ENCODE peak calls at places on chromosomes 4 and X, in seven cellular contexts. Z, D, N, J, T, R and H are unnamed samples.

GRCh38 chr4:125392683-125393082 is 77.9 kb downstream of the FAT4 start:
- DNase-seq in D (no peak), T (no peak), N (no peak), R (no peak), Z (no peak), J (no peak), H (no peak)

GRCh38 chr4:4182835-4183568 is 43.7 kb downstream of the OTOP1 start:
- DNase-seq in R (peak), Z (peak), N (peak), D (peak), J (no peak), T (peak), H (peak)

GRCh38 chr4:81844717-81845116 is 373.0 kb upstream of the RASGEF1B start:
- DNase-seq in T (peak), J (peak), N (peak), D (peak), Z (peak), R (peak), H (peak)

GRCh38 chr4:147723316-147723715 is 8.6 kb upstream of the ARHGAP10 start:
- DNase-seq in D (no peak), Z (no peak), N (no peak), R (peak), J (no peak), T (peak), H (no peak)

GRCh38 chrX:124256981-124257380 is 75.5 kb upstream of the TEX13D start:
- DNase-seq in N (no peak), J (no peak), Z (no peak), T (no peak), D (no peak), R (no peak), H (no peak)

GRCh38 chr4:141871086-141871485 is 234.7 kb downstream of the IL15 start:
- DNase-seq in T (no peak), R (no peak), Z (no peak), N (no peak), J (no peak), D (no peak), H (no peak)

GRCh38 chr4:15651682-15652081 is 3.5 kb downstream of the FBXL5 start:
- DNase-seq in Z (no peak), N (no peak), T (no peak), D (no peak), R (no peak), J (no peak), H (no peak)

GRCh38 chr4:92305148-92305877 is 1.5 kb downstream of the GRID2 start:
- DNase-seq in R (peak), J (no peak), D (peak), T (no peak), Z (no peak), N (peak), H (peak)

GRCh38 chr4:40804598-40804997 is 54.8 kb downstream of the NSUN7 start:
- DNase-seq in R (no peak), D (no peak), N (no peak), Z (no peak), J (no peak), T (no peak), H (no peak)

GRCh38 chr4:10164877-10165283 is 48.3 kb upstream of the WDR1 start:
- DNase-seq in D (peak), R (peak), J (no peak), Z (peak), T (peak), N (peak), H (peak)

GRCh38 chrX:53445977-53446376 is 11.8 kb upstream of the HSD17B10 start:
- DNase-seq in J (no peak), N (no peak), R (peak), Z (peak), T (peak), D (peak), H (peak)

GRCh38 chr4:128163177-128164117 is 102.3 kb downstream of the LARP1B start:
- DNase-seq in R (no peak), T (peak), J (no peak), D (no peak), N (peak), Z (no peak), H (peak)

GRCh38 chr4:157888281-157888680 is 284.5 kb downstream of the GASK1B start:
- DNase-seq in D (no peak), T (no peak), Z (no peak), N (no peak), R (no peak), J (no peak), H (no peak)

GRCh38 chrX:115491766-115492165 is 69.2 kb upstream of the PLS3 start:
- DNase-seq in J (no peak), T (no peak), D (no peak), R (no peak), N (no peak), Z (no peak), H (peak)

GRCh38 chrX:132217203-132218073 is 1.8 kb downstream of the RAP2C start:
- DNase-seq in J (peak), N (peak), Z (peak), T (peak), R (peak), D (peak), H (peak)

GRCh38 chrX:19303216-19303880 is 40.4 kb upstream of the PDHA1 start:
- DNase-seq in D (no peak), T (no peak), R (no peak), Z (no peak), N (no peak), J (no peak), H (no peak)

GRCh38 chr4:52982246-52982950 is 120.3 kb downstream of the RASL11B start:
- DNase-seq in R (no peak), D (peak), T (peak), Z (peak), J (no peak), N (peak), H (peak)

GRCh38 chr4:25928320-25928955 is 14.4 kb downstream of the SMIM20 start:
- DNase-seq in Z (no peak), T (no peak), D (no peak), N (no peak), R (no peak), J (no peak), H (no peak)

GRCh38 chrX:34300871-34301270 is 168.8 kb upstream of the FAM47A start:
- DNase-seq in T (peak), R (no peak), D (peak), N (peak), Z (peak), J (no peak), H (peak)

GRCh38 chr4:103197765-103198110 is 405 bp downstream of the CENPE start:
- DNase-seq in J (no peak), D (no peak), Z (no peak), T (peak), R (no peak), N (peak), H (no peak)

GRCh38 chrX:72247206-72247944 is 8.5 kb upstream of the ERCC6L start:
- DNase-seq in T (peak), N (no peak), J (no peak), Z (no peak), R (no peak), D (no peak), H (peak)

GRCh38 chrX:47864785-47865184 is 28.1 kb downstream of the ZNF81 start:
- DNase-seq in R (no peak), N (no peak), J (no peak), D (no peak), T (no peak), Z (no peak), H (no peak)

GRCh38 chrX:12138366-12139313 is at the start of gene FRMPD4:
- DNase-seq in N (no peak), Z (no peak), R (peak), D (peak), J (no peak), T (no peak), H (no peak)

GRCh38 chrX:139559383-139560042 is 29.0 kb downstream of the F9 start:
- DNase-seq in T (peak), Z (peak), D (peak), J (peak), R (no peak), N (peak), H (peak)

GRCh38 chr4:66298596-66298995 is 628.3 kb upstream of the EPHA5 start:
- DNase-seq in N (no peak), R (no peak), Z (no peak), D (no peak), T (no peak), J (no peak), H (no peak)

GRCh38 chrX:129599499-129599898 is 55.3 kb downstream of the APLN start:
- DNase-seq in Z (no peak), T (no peak), R (no peak), J (no peak), N (no peak), D (no peak), H (no peak)

GRCh38 chr4:66577922-66578321 is 907.6 kb upstream of the EPHA5 start:
- DNase-seq in Z (no peak), T (no peak), N (no peak), R (no peak), J (no peak), D (no peak), H (no peak)

GRCh38 chrX:41684940-41685339 is 3.8 kb upstream of the GPR34 start:
- DNase-seq in N (no peak), D (no peak), Z (no peak), T (no peak), R (no peak), J (no peak), H (no peak)

GRCh38 chr4:114361249-114361648 is 237.4 kb upstream of the UGT8 start:
- DNase-seq in T (no peak), R (no peak), Z (no peak), D (no peak), N (no peak), J (no peak), H (no peak)

GRCh38 chr4:157763490-157763889 is 409.3 kb downstream of the GASK1B start:
- DNase-seq in N (no peak), T (no peak), Z (no peak), J (no peak), D (no peak), R (no peak), H (no peak)

DNA sequence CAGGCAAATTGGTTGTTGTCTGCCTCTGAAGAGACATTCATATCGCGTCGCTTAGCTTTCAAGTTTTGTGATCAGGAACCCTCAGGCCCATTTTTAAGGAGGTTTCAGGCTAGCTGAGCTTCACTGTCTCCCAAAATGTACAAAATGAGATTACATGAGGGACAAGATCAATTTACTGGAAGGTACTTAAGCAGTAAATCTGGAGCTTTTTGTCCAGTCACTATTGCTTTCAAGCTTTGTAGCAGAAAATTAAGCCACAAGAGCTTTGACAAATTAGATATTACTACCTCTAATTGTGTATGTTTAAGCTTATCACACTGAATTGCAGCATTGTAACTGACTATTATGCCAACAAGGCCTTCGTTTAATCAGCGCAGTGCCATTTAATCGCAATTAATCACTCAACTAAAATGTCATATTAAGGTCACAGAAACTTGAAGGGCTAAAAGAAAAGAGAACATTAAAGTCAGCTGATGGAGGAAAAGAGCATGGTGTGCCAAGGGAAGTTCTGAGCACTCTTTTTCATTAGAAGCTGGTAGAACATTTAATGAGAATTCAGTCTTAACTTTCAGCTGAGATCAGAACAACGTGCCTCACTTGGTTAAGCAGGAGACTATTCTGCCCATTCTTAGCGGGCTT is 353.0 kb downstream of the FBXO8 start:
- DNase-seq in Z (no peak), N (no peak), R (no peak), T (no peak), D (peak), J (no peak), H (no peak)
- TF ChIP-seq MAX in Z (no peak), N (no peak), R (no peak), T (no peak), D (no peak), J (no peak), H (no peak)

GRCh38 chr4:72954811-72955210 is 114.7 kb downstream of the COX18 start:
- DNase-seq in Z (no peak), N (no peak), T (no peak), J (no peak), R (no peak), D (no peak), H (no peak)

GRCh38 chr4:72959411-72959810 is 110.1 kb downstream of the COX18 start:
- DNase-seq in J (no peak), R (no peak), N (no peak), Z (no peak), T (no peak), D (no peak), H (no peak)
- H3K9ac ChIP-seq in J (no peak), R (no peak), N (no peak), Z (no peak), T (no peak), D (no peak), H (no peak)

GRCh38 chrX:33132569-33132968 is 78.8 kb downstream of the DMD start:
- DNase-seq in J (no peak), R (no peak), N (no peak), T (no peak), Z (no peak), D (no peak), H (no peak)

GRCh38 chrX:33126469-33126868 is 84.9 kb downstream of the DMD start:
- DNase-seq in Z (no peak), N (no peak), R (no peak), T (no peak), J (no peak), D (no peak), H (no peak)

GRCh38 chrX:33134164-33134563 is 77.2 kb downstream of the DMD start:
- DNase-seq in D (no peak), N (no peak), Z (no peak), T (no peak), J (no peak), R (no peak), H (no peak)

GRCh38 chrX:33133320-33133719 is 78.0 kb downstream of the DMD start:
- DNase-seq in N (no peak), J (no peak), T (no peak), D (no peak), Z (no peak), R (no peak), H (no peak)

DNA sequence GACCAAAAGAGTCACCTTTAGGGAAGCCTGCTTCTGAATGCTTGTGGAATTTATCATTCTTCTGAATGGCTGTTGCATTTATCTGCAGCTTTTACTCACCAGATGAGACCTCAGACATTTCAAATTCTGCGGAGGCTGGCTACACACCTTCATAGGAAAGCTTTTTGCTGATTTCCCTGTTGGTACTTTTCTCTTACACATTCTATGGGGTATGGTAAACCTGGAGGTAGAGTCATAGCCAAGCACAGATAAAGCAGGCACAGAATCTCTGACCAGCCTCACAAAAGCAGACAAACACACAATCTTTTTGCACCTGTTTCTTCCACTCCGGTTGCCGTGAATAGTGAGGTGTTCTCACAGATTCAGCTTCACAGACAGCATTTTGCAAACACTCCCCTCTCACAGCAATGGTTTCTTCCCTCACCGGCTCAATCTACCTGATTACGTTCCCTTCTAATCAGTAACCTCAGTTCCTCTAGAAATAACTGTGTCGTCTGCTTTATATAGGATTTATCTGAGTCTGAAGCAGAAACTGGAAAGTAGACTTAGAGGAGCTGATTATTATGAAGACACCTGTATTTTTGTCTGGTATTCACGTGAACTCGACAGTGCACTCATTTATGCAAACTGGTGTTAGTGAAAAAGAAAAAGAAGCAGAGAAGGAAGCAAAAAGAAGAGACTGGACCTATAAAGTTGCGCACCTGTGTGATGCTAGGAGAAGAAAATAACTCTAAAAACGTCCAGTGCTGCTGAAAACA is 83.1 kb downstream of the DMD start:
- DNase-seq in Z (no peak), N (no peak), R (no peak), J (no peak), T (no peak), D (no peak), H (no peak)
- TF ChIP-seq MAX in Z (no peak), N (no peak), R (no peak), J (no peak), T (no peak), D (no peak), H (no peak)

GRCh38 chr4:2264481-2265041 is 2.7 kb upstream of the MXD4 start:
- DNase-seq in J (no peak), T (no peak), Z (no peak), N (no peak), D (no peak), R (no peak), H (no peak)
- H3K9ac ChIP-seq in J (no peak), T (no peak), Z (no peak), N (no peak), D (no peak), R (no peak), H (no peak)

GRCh38 chr4:140637836-140638235 is 69.1 kb upstream of the UCP1 start:
- DNase-seq in N (peak), D (peak), R (no peak), J (no peak), T (peak), Z (peak), H (peak)
- TF ChIP-seq MAX in N (no peak), D (no peak), R (no peak), J (no peak), T (no peak), Z (no peak), H (no peak)

GRCh38 chr4:24102621-24103020 is 212.8 kb upstream of the PPARGC1A start:
- DNase-seq in R (no peak), Z (no peak), T (no peak), N (no peak), D (no peak), J (no peak), H (no peak)

GRCh38 chr4:24103434-24104168 is 213.8 kb upstream of the PPARGC1A start:
- DNase-seq in D (no peak), T (no peak), J (no peak), R (no peak), N (no peak), Z (no peak), H (no peak)

GRCh38 chr4:24105183-24106039 is 215.6 kb upstream of the PPARGC1A start:
- DNase-seq in Z (no peak), J (no peak), N (no peak), D (no peak), T (no peak), R (no peak), H (no peak)

GRCh38 chr4:24104173-24104572 is 214.3 kb upstream of the PPARGC1A start:
- DNase-seq in Z (no peak), J (no peak), R (no peak), D (no peak), T (no peak), N (no peak), H (no peak)
- H3K9ac ChIP-seq in Z (no peak), J (no peak), R (no peak), D (peak), T (no peak), N (no peak), H (no peak)

DNA sequence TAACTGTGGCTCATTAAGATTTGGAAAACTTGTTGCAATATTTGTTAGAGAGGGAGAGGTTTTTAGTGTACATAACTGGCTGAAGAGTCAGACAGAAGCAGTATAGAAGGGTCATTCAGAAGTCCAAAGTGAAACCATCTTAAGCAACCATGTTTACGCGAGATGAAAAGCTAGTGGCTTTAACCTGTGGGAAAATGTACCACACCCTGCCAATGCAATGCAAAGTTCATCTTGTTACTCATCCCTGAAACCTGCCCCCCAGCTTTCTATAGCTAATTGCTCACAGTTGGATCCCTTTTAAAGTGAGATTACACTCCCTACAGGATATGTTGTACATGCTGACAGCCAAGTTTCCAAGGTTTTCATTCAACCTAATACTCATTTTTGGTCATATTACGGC is 96.7 kb upstream of the RAPGEF2 start:
- DNase-seq in D (no peak), J (no peak), T (peak), Z (no peak), N (peak), R (no peak), H (no peak)
- TF ChIP-seq MAX in D (no peak), J (no peak), T (peak), Z (no peak), N (peak), R (no peak), H (no peak)

GRCh38 chr4:84939111-84939510 is 27.4 kb downstream of the WDFY3 start:
- DNase-seq in J (no peak), N (no peak), Z (no peak), D (no peak), T (no peak), R (no peak), H (no peak)
- H3K9ac ChIP-seq in J (no peak), N (no peak), Z (no peak), D (no peak), T (no peak), R (no peak), H (peak)

DNA sequence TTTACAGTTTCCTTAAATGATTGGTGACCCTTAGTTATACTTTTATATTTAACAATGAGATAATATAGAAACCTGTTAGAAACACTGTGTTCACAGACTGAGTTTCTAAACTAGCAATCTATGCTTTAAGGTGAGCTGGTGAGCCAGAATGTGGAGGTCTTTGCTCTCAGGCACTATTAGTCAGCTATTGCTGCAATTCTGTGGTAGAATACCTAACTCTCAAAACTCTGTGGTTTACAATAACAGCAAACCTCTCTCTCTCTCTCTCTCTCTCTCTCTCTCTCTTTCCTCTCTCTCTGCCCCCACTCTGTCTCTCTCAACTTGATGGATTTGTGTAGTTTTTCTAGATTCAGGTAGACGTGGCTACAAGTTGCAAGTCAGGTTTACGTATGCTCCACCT is 17.6 kb upstream of the LCORL start:
- DNase-seq in Z (no peak), N (no peak), D (no peak), R (no peak), J (no peak), T (no peak), H (no peak)
- TF ChIP-seq MAX in Z (no peak), N (no peak), D (no peak), R (no peak), J (no peak), T (no peak), H (no peak)